ENCODE peak calls at places on chromosomes 6 and 20, in five cellular contexts. V, A, R, T and X are unnamed samples.

GRCh38 chr6:20156824-20157223 is 55.4 kb downstream of the MBOAT1 start:
- DNase-seq in R (no peak), T (no peak), V (no peak), A (no peak), X (no peak)

GRCh38 chr6:108115598-108116058 is 41.1 kb upstream of the OSTM1 start:
- DNase-seq in R (peak), V (peak), T (no peak), A (peak), X (no peak)

GRCh38 chr6:119713903-119714302 is 364.3 kb upstream of the MAN1A1 start:
- DNase-seq in V (no peak), T (no peak), A (no peak), R (no peak), X (no peak)

GRCh38 chr6:137277971-137278602 is 58.9 kb upstream of the IFNGR1 start:
- DNase-seq in V (no peak), A (peak), T (no peak), R (peak), X (peak)

GRCh38 chr20:38186788-38187221 is 21.7 kb upstream of the TGM2 start:
- DNase-seq in V (no peak), A (peak), R (peak), T (no peak), X (peak)

GRCh38 chr20:41513829-41514228 is 104.3 kb downstream of the CHD6 start:
- DNase-seq in A (no peak), R (no peak), V (peak), T (no peak), X (no peak)

GRCh38 chr20:57622201-57622570 is 2.0 kb upstream of the ZBP1 start:
- DNase-seq in T (no peak), V (no peak), A (no peak), R (no peak), X (no peak)

GRCh38 chr6:53986165-53986720 is 125.0 kb upstream of the MLIP start:
- DNase-seq in R (peak), V (peak), T (peak), A (peak), X (peak)

GRCh38 chr6:7912736-7913517 is 2.3 kb upstream of the TXNDC5 start:
- DNase-seq in A (no peak), V (no peak), T (no peak), R (no peak), X (no peak)

GRCh38 chr6:89145962-89146747 is at the start of gene PM20D2:
- DNase-seq in V (peak), A (peak), T (peak), R (peak), X (peak)

GRCh38 chr20:9500121-9500911 is 14.1 kb upstream of the LAMP5 start:
- DNase-seq in V (no peak), R (no peak), T (no peak), A (peak), X (no peak)

GRCh38 chr6:148323344-148323743 is 19.3 kb upstream of the SASH1 start:
- DNase-seq in A (peak), V (no peak), R (no peak), T (no peak), X (no peak)

GRCh38 chr6:25866011-25866410 is 8.0 kb downstream of the SLC17A3 start:
- DNase-seq in A (no peak), V (no peak), R (no peak), T (no peak), X (no peak)

GRCh38 chr6:150369408-150369807 is 596 bp downstream of the IYD start:
- DNase-seq in R (no peak), T (no peak), V (no peak), A (no peak), X (no peak)

GRCh38 chr6:56842602-56843475 is 112.1 kb upstream of the BEND6 start:
- DNase-seq in V (peak), R (no peak), T (peak), A (peak), X (peak)

GRCh38 chr20:5120189-5120484 is 379 bp upstream of the PCNA start:
- DNase-seq in A (no peak), T (no peak), V (no peak), R (no peak), X (no peak)

GRCh38 chr20:36670665-36671357 is 24.8 kb upstream of the SLA2 start:
- DNase-seq in V (no peak), T (no peak), R (no peak), A (no peak), X (no peak)

GRCh38 chr6:136294621-136295020 is 5.0 kb upstream of the BCLAF1 start:
- DNase-seq in V (no peak), A (no peak), T (no peak), R (no peak), X (no peak)

GRCh38 chr6:142841915-142842314 is 103.1 kb downstream of the HIVEP2 start:
- DNase-seq in V (no peak), A (no peak), R (no peak), T (no peak), X (no peak)

GRCh38 chr6:25883991-25884390 is 9.9 kb upstream of the SLC17A3 start:
- DNase-seq in A (peak), T (peak), R (no peak), V (no peak), X (no peak)

GRCh38 chr6:137283940-137284910 is 65.0 kb upstream of the IFNGR1 start:
- DNase-seq in R (no peak), T (no peak), V (no peak), A (no peak), X (no peak)

GRCh38 chr6:166516256-166516655 is 70.2 kb downstream of the RAMACL start:
- DNase-seq in R (no peak), A (peak), V (no peak), T (no peak), X (no peak)

GRCh38 chr6:166514196-166514595 is 72.3 kb downstream of the RAMACL start:
- DNase-seq in A (no peak), R (no peak), T (no peak), V (no peak), X (no peak)

GRCh38 chr6:166512567-166512966 is 73.9 kb downstream of the RAMACL start:
- DNase-seq in V (no peak), R (peak), T (no peak), A (no peak), X (no peak)

GRCh38 chr6:166511316-166511715 is 75.2 kb downstream of the RAMACL start:
- DNase-seq in R (no peak), V (no peak), T (no peak), A (peak), X (no peak)

DNA sequence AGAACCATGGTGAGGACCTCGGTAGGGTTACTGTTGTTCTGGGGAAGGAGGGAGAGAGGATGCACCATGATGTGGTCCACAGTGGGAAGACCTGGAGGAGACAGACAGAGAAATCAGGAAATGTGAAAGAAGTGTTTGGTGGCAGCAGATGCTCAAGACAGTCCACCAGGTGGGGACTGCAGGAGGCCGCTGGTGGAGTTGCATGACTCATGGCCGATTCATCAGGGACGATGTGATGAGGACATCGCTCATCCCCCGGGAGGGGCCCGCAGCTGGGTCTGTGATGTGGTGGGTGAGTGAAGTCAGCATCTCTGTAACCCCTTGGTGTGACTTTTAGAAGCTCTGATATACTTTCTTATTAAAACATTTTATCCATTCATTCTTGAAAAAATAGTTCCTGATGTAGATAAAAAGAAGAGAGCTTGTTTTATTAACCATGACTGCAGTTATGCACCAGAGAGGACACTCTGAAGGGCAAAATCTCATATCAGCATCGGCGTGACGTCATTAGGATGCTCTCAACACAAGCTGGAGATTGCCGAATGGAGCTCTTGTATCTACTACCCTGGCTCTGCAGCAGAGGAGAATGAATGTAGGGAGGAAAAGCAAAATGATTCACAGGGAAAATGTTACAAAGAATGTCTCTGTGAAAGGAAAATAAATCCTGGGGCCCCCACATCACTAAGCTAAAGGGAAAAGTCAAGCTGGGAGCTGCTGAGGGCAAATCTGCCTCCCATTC is 71.2 kb downstream of the RAMACL start:
- DNase-seq in A (peak), V (no peak), R (peak), T (peak), X (peak)
- TF ChIP-seq CTCF in A (peak), V (peak), R (peak), T (peak), X (peak)

GRCh38 chr6:15363164-15363522 is 117.3 kb downstream of the JARID2 start:
- DNase-seq in A (no peak), V (no peak), R (no peak), T (no peak), X (no peak)
- H3K4me3 ChIP-seq in A (no peak), V (no peak), R (no peak), T (peak), X (no peak)

GRCh38 chr6:38348366-38348765 is 291.4 kb downstream of the BTBD9 start:
- DNase-seq in A (no peak), R (no peak), T (no peak), V (no peak), X (no peak)
- TF ChIP-seq CTCF in A (no peak), R (no peak), T (no peak), V (no peak), X (no peak)

DNA sequence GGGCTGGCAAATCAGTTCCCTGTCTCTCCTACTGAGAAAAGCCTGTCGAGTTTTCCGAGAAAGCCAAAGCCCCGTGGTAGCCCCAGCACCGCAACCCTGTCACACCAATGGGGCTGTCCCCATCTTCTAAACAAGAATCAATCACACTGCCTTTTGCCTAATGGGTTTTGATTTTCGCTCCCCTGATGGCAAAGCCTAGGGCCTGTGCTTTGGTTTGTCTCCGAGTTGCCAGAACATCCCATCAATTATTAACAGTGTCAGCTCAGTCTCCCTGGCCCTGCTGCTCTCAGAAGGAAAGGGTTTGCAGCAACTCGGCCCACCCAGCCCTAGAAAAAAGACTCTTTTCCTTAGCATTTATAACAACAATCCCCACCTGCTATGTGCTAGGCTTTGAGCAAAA is 4.2 kb downstream of the KCNB1 start:
- DNase-seq in R (no peak), A (no peak), V (no peak), T (no peak), X (no peak)
- H3K4me3 ChIP-seq in R (no peak), A (no peak), V (no peak), T (no peak), X (no peak)

GRCh38 chr6:5783584-5784089 is 223.1 kb downstream of the NRN1 start:
- DNase-seq in V (no peak), R (no peak), T (no peak), A (no peak), X (no peak)
- TF ChIP-seq CTCF in V (no peak), R (no peak), T (no peak), A (no peak), X (no peak)

GRCh38 chr6:154932562-154933027 is 62.5 kb upstream of the TIAM2 start:
- DNase-seq in A (peak), T (no peak), R (peak), V (peak), X (peak)

GRCh38 chr6:154930490-154930889 is 64.6 kb upstream of the TIAM2 start:
- DNase-seq in A (no peak), R (no peak), T (no peak), V (no peak), X (no peak)

GRCh38 chr6:154928325-154928922 is 66.7 kb upstream of the TIAM2 start:
- DNase-seq in A (peak), V (peak), T (no peak), R (peak), X (peak)

GRCh38 chr6:154933181-154933827 is 61.8 kb upstream of the TIAM2 start:
- DNase-seq in A (peak), R (no peak), V (no peak), T (no peak), X (peak)

GRCh38 chr6:154931741-154932424 is 63.2 kb upstream of the TIAM2 start:
- DNase-seq in V (no peak), R (no peak), T (no peak), A (peak), X (peak)
- H3K4me3 ChIP-seq in V (no peak), R (no peak), T (no peak), A (peak), X (no peak)

DNA sequence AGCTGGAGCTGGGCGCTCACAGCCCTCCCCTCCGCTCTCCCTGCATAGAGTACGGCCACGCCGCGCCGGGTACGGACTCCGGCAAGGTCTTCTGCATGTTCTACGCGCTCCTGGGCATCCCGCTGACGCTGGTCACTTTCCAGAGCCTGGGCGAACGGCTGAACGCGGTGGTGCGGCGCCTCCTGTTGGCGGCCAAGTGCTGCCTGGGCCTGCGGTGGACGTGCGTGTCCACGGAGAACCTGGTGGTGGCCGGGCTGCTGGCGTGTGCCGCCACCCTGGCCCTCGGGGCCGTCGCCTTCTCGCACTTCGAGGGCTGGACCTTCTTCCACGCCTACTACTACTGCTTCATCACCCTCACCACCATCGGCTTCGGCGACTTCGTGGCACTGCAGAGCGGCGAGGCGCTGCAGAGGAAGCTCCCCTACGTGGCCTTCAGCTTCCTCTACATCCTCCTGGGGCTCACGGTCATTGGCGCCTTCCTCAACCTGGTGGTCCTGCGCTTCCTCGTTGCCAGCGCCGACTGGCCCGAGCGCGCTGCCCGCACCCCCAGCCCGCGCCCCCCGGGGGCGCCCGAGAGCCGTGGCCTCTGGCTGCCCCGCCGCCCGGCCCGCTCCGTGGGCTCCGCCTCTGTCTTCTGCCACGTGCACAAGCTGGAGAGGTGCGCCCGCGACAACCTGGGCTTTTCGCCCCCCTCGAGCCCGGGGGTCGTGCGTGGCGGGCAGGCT is 4.6 kb downstream of the KCNK15 start:
- DNase-seq in T (no peak), V (no peak), A (no peak), R (no peak), X (no peak)
- TF ChIP-seq CTCF in T (peak), V (no peak), A (no peak), R (peak), X (peak)